ENCODE peak calls at places on chromosomes 11 and 22, in seven cellular contexts. Q is A549, B is HCT116, N is K562, W is SK-N-SH, F is GM12878, E is HepG2. J is an unnamed sample.

GRCh38 chr22:39900306-39901227 is at the start of gene GRAP2:
- DNase-seq in Q (no peak), B (no peak), N (peak; percentile 69), W (no peak), F (peak; percentile 94), E (no peak), J (no peak)

GRCh38 chr11:77055056-77055680 is 11.6 kb upstream of the CAPN5 start:
- DNase-seq in Q (no peak), B (no peak), N (no peak), W (no peak), F (no peak), E (no peak), J (no peak)

GRCh38 chr22:27252282-27253049 is 549.1 kb downstream of the MN1 start:
- DNase-seq in Q (peak; percentile 86), B (no peak), N (no peak), W (no peak), F (no peak), E (no peak), J (no peak)

GRCh38 chr22:46044718-46045458 is 67.9 kb upstream of the WNT7B start:
- DNase-seq in Q (no peak), B (no peak), N (no peak), W (no peak), F (no peak), E (no peak), J (no peak)

GRCh38 chr22:41380993-41381328 is 781 bp upstream of the TEF start:
- DNase-seq in Q (peak; percentile 48), B (peak; percentile 67), N (peak; percentile 80), W (no peak), F (no peak), E (peak; percentile 83), J (no peak)

GRCh38 chr22:32558681-32559355 is 84.2 kb downstream of the FBXO7 start:
- DNase-seq in Q (peak; percentile 86), B (peak; percentile 75), N (no peak), W (no peak), F (no peak), E (no peak), J (peak; percentile 42)

GRCh38 chr11:1458340-1459218 is 28.0 kb downstream of the MOB2 start:
- DNase-seq in Q (peak; percentile 55), B (no peak), N (peak; percentile 72), W (peak; percentile 90), F (no peak), E (no peak), J (no peak)

GRCh38 chr22:24178502-24179440 is 2.5 kb upstream of the SUSD2 start:
- DNase-seq in Q (no peak), B (no peak), N (no peak), W (peak; percentile 57), F (no peak), E (no peak), J (no peak)

GRCh38 chr22:35961480-35961902 is 67.1 kb downstream of the RBFOX2 start:
- DNase-seq in Q (peak; percentile 37), B (no peak), N (no peak), W (peak; percentile 58), F (no peak), E (no peak), J (no peak)

GRCh38 chr11:132866783-132867545 is 665.3 kb downstream of the OPCML start:
- DNase-seq in Q (no peak), B (no peak), N (no peak), W (no peak), F (no peak), E (no peak), J (no peak)

GRCh38 chr11:40986320-40986719 is 473.1 kb downstream of the LRRC4C start:
- DNase-seq in Q (no peak), B (no peak), N (no peak), W (no peak), F (no peak), E (no peak), J (no peak)

GRCh38 chr11:17386331-17387084 is 2.0 kb downstream of the KCNJ11 start:
- DNase-seq in Q (peak; percentile 69), B (peak; percentile 18), N (peak; percentile 81), W (peak; percentile 74), F (no peak), E (peak; percentile 43), J (no peak)

GRCh38 chr11:108967571-108967970 is 302.7 kb downstream of the DDX10 start:
- DNase-seq in Q (no peak), B (no peak), N (no peak), W (peak; percentile 58), F (no peak), E (no peak), J (no peak)

DNA sequence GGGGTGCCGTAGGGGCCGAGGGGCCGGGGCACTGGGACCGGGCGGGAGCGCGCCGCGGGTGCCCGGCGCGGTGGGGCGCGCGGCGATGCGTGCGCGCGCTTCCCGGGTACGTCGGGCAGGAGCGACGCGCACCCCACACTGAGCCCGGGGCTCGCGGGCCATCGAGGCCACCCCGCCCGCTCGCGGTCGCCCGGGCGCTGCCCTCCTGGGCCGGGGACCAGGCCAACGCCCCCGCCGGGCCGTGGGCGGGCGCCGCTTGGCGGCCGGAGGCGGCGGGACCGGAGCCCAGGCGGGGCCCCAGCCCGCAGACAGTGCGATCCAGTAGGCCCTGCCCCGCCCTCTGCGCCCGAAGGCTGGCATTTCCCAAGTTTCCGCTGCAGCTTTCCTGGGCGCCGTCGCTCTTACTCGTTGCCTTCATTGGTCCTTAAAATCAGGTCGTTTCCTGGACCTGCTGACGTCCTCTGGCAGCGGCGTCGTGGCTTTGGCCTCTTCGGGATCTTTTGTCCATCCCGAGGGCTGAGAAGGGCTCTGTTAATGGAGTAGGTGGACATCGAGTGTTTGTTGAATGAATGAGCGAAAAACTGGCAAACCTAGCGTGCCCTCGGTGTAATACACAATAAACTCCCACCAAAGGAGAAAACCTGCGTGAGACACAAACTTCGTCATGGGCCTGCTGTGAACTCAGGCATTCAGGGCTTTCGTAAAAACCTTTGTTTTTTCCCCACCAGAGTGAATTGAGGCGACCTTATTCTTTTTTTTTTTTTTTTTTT is 638 bp downstream of the PARVA start:
- DNase-seq in Q (peak; percentile 88), B (peak; percentile 75), N (no peak), W (peak; percentile 93), F (no peak), E (peak; percentile 62), J (peak; percentile 38)
- TF ChIP-seq CTCF in Q (peak; percentile 33), B (no peak), N (no peak), W (peak; percentile 17), F (no peak), E (peak; percentile 32), J (peak; percentile 52)

GRCh38 chr11:50164050-50164449 is 131.4 kb downstream of the OR4C45 start:
- DNase-seq in Q (no peak), B (no peak), N (no peak), W (no peak), F (no peak), E (no peak), J (no peak)

GRCh38 chr11:50174975-50175374 is 142.3 kb downstream of the OR4C45 start:
- DNase-seq in Q (no peak), B (no peak), N (no peak), W (no peak), F (no peak), E (no peak), J (no peak)

GRCh38 chr11:50174189-50174588 is 141.5 kb downstream of the OR4C45 start:
- DNase-seq in Q (no peak), B (no peak), N (no peak), W (no peak), F (no peak), E (no peak), J (peak; percentile 8)

GRCh38 chr11:50170115-50170514 is 137.4 kb downstream of the OR4C45 start:
- DNase-seq in Q (no peak), B (no peak), N (no peak), W (no peak), F (no peak), E (no peak), J (no peak)

DNA sequence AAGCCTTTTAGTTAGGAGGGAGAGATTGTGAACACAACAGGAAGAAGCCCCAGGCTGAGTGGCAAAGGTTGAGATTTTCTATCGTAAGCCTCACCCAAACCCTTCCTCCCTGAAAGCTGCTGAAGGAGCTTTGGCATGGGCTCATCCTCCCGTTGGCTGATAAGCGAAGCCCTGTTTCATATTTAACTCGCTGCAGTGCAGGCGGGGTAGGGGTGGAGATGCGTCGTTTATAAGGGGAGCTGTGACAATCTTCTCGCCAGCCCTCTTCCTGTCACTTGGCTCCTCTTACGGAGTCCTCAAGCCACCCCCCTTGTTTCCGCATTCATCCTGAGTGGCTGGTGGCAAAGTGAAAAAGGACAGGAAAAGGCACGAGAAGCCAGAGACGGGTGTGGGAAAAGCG is 137.0 kb downstream of the OR4C45 start:
- DNase-seq in Q (no peak), B (no peak), N (no peak), W (no peak), F (no peak), E (no peak), J (no peak)
- H3K9me3 ChIP-seq in Q (peaks cover 4% of the 10 kb centered on the region), B (peaks cover 16% of the 10 kb centered on the region), N (no peaks in the 10 kb centered on the region), W (no peaks in the 10 kb centered on the region), F (no peaks in the 10 kb centered on the region), E (peaks cover 59% of the 10 kb centered on the region), J (no peaks in the 10 kb centered on the region)

DNA sequence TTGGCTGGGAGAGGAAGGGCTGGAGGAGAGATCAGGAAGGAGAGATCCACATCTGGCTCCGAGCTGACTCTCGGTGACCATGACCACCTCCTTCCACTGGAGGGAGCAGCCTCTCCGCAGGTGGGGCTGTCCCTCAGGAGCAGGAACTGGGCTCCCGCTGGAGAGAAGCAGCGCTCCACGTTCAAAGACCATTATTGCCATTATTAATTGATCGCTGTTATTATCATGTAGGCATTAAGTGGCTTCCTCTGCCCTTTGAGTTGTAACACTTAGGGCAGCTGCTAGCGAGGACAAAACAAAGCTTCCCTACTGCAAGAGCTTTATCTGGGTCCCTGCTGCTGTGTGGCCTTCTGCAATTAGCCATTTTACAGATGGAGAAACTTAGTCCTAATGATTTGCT is 251.9 kb downstream of the ST3GAL4 start:
- DNase-seq in Q (peak; percentile 44), B (peak; percentile 31), N (peak; percentile 56), W (peak; percentile 83), F (no peak), E (peak; percentile 33), J (peak; percentile 30)
- TF ChIP-seq REST in Q (no peak), B (no peak), N (no peak), W (no peak), F (no peak), E (no peak), J (no peak)

GRCh38 chr11:104873252-104873651 is 25.0 kb downstream of the CASP12 start:
- DNase-seq in Q (no peak), B (no peak), N (peak; percentile 3), W (no peak), F (no peak), E (no peak), J (no peak)
- TF ChIP-seq CTCF in Q (no peak), B (no peak), N (peak; percentile 23), W (peak; percentile 15), F (peak; percentile 31), E (no peak), J (peak; percentile 23)

DNA sequence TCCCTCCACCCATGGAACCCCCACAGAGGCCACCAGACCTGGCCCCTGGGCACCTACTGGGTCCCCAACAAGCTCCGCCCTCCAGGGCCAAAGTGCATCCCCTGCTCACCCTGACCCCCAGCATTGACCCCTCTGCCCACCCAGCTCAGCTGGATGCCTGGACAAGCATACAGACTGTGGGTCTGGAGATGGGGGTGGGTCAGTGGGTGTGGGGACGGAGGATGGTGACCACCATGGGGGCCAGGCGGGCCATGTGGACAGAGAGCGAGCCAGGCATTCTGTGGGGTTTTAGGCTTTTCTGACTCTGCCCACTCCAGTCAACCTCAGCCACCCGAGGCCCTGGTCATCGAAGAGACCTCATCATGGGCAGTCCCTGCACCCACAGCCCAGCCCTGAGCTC is 183.7 kb downstream of the BRD1 start:
- DNase-seq in Q (no peak), B (no peak), N (no peak), W (no peak), F (no peak), E (no peak), J (no peak)
- H3K9me3 ChIP-seq in Q (no peaks in the 10 kb centered on the region), B (no peaks in the 10 kb centered on the region), N (no peaks in the 10 kb centered on the region), W (no peaks in the 10 kb centered on the region), F (no peaks in the 10 kb centered on the region), E (no peaks in the 10 kb centered on the region), J (no peaks in the 10 kb centered on the region)

J was measured in Panc1.